ENCODE peak calls at places on chromosomes 4 and X, in four cellular contexts. C is fibroblast of lung, V is K562, K is hepatocyte. Y is an unnamed sample.

GRCh38 chr4:7778524-7779193 is 161.0 kb downstream of the AFAP1 start:
- DNase-seq in C (no peak), V (no peak), K (no peak), Y (peak; percentile 68)

GRCh38 chr4:2811830-2812599 is 19.1 kb downstream of the SH3BP2 start:
- DNase-seq in C (peak; percentile 45), V (no peak), K (no peak), Y (peak; percentile 98)

GRCh38 chr4:13367244-13367643 is 116.9 kb downstream of the RAB28 start:
- DNase-seq in C (no peak), V (no peak), K (no peak), Y (no peak)

GRCh38 chr4:128357286-128357685 is 69.7 kb upstream of the PGRMC2 start:
- DNase-seq in C (peak; percentile 45), V (no peak), K (no peak), Y (no peak)

GRCh38 chr4:9771069-9771468 is 10.4 kb upstream of the DRD5 start:
- DNase-seq in C (no peak), V (no peak), K (no peak), Y (no peak)

GRCh38 chrX:154091678-154092077 is 5.8 kb downstream of the MECP2 start:
- DNase-seq in C (no peak), V (peak; percentile 56), K (peak; percentile 27), Y (no peak)

GRCh38 chrX:23981222-23981621 is 45.8 kb downstream of the KLHL15 start:
- DNase-seq in C (no peak), V (no peak), K (no peak), Y (no peak)

GRCh38 chr4:9953089-9953488 is 68.2 kb downstream of the SLC2A9 start:
- DNase-seq in C (no peak), V (no peak), K (no peak), Y (no peak)

GRCh38 chr4:39394706-39395105 is 12.0 kb upstream of the KLB start:
- DNase-seq in C (no peak), V (no peak), K (no peak), Y (no peak)

GRCh38 chr4:39497909-39498723 is 29.1 kb downstream of the UGDH start:
- DNase-seq in C (no peak), V (no peak), K (no peak), Y (no peak)

GRCh38 chr4:171880136-171880535 is 66.9 kb downstream of the GALNTL6 start:
- DNase-seq in C (peak; percentile 90), V (no peak), K (peak; percentile 40), Y (no peak)

GRCh38 chrX:9911479-9911878 is 55.7 kb upstream of the CLDN34 start:
- DNase-seq in C (peak; percentile 78), V (no peak), K (no peak), Y (no peak)

GRCh38 chrX:40107291-40108083 is 9.7 kb upstream of the BCOR start:
- DNase-seq in C (no peak), V (no peak), K (peak; percentile 76), Y (peak; percentile 91)

GRCh38 chrX:40484408-40485091 is 96.2 kb upstream of the ATP6AP2 start:
- DNase-seq in C (no peak), V (no peak), K (peak; percentile 37), Y (no peak)

GRCh38 chrX:84320606-84321005 is 132.6 kb upstream of the RPS6KA6 start:
- DNase-seq in C (peak; percentile 57), V (no peak), K (no peak), Y (no peak)

GRCh38 chrX:44162964-44163475 is 180.5 kb downstream of the EFHC2 start:
- DNase-seq in C (peak; percentile 28), V (no peak), K (no peak), Y (no peak)

GRCh38 chr4:64079316-64079715 is 329.9 kb downstream of the TECRL start:
- DNase-seq in C (no peak), V (no peak), K (no peak), Y (no peak)

GRCh38 chr4:89797117-89797516 is 39.8 kb downstream of the SNCA start:
- DNase-seq in C (peak; percentile 94), V (no peak), K (no peak), Y (no peak)

GRCh38 chr4:184694412-184694956 is 39.4 kb downstream of the CENPU start:
- DNase-seq in C (no peak), V (no peak), K (no peak), Y (no peak)

GRCh38 chr4:26288308-26288982 is 32.4 kb upstream of the RBPJ start:
- DNase-seq in C (peak; percentile 55), V (no peak), K (no peak), Y (peak; percentile 77)

GRCh38 chr4:101806914-101807313 is 16.4 kb downstream of the BANK1 start:
- DNase-seq in C (no peak), V (no peak), K (no peak), Y (no peak)

GRCh38 chr4:3202836-3203820 is 45.8 kb upstream of the MSANTD1 start:
- DNase-seq in C (no peak), V (no peak), K (no peak), Y (no peak)

GRCh38 chr4:121785479-121785878 is 15.6 kb upstream of the EXOSC9 start:
- DNase-seq in C (peak; percentile 55), V (no peak), K (no peak), Y (no peak)

GRCh38 chr4:68410643-68411042 is 36.6 kb upstream of the TMPRSS11E start:
- DNase-seq in C (no peak), V (no peak), K (no peak), Y (no peak)

GRCh38 chr4:38113136-38113535 is 152.9 kb downstream of the PTTG2 start:
- DNase-seq in C (no peak), V (no peak), K (no peak), Y (no peak)
- H3K4me1 ChIP-seq in C (no peaks in the 10 kb centered on the region), V (no peaks in the 10 kb centered on the region), K (peaks cover 25% of the 10 kb centered on the region), Y (no peaks in the 10 kb centered on the region)

GRCh38 chr4:98899277-98899676 is 29.7 kb downstream of the EIF4E start:
- DNase-seq in C (no peak), V (no peak), K (no peak), Y (no peak)
- H4K20me1 ChIP-seq in C (no peaks in the 10 kb centered on the region), V (no peaks in the 10 kb centered on the region), K (peaks cover 18% of the 10 kb centered on the region), Y (peaks cover 10% of the 10 kb centered on the region)

DNA sequence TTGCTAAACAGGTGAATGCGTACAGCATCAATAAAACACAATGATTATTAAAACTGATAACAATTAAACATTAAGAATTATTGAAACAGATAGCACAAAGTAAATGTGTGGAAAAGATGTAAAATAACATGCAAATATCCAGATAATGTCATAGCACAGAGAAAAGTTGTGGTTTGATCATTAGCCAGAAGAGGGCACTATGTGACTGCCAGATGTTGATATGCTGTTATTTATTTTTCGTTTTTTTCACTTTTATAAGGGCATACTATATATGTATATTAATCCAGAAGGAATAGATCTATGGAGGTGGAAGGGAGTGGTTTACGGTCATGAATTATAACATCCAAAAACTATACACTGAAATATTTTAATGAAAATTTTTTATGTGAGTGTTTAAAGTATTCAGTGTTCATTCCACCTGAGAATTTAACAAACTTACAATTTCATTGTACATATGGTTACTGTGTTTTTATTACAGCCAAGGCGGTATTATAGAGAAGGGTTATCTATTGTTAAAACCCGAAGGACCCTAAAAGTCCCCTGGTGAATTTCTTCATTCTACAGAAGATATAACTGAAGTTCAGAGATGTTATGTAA is 211.9 kb upstream of the UGT8 start:
- DNase-seq in C (peak; percentile 31), V (no peak), K (peak; percentile 53), Y (no peak)
- TF ChIP-seq CTCF in C (peak; percentile 44), V (peak; percentile 69), K (peak; percentile 93), Y (peak; percentile 70)

DNA sequence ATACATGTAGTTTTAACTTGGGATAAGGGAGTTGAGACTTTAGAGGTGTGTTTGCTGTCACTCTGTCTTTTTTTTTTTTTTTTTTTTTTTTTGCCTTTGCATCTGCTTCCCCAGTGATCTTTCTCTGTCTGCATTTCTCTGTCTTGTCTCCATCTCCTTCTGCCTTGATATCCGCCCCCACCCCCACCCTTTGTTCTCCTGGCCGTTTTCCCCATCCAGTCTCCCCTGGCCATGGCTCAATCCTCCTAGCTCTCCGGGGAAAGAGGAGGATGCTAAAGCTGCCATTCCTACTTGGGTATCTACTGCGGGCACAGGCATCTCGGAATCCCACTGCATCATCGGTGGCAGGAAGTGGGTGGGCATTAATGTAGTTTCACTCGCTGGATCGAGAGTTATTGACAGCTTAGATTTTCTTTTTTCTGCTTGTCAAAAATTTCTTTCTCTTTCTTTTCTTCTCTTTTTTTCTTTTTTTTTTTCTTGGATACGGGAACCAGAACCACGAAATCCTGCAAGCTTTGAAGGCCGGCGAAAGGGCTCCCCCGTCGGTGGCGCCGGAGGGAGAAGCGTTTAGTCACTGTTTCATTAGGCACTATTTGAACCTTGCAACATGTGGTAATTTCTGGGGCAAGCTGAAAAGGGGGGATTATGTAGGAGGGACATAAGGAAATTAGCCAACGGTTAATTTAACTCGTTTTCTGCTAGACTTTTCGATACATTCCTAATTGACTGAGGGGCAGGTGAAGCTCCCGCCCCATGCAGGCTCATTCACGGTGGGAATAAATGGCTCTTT is 8.2 kb downstream of the GSX2 start:
- DNase-seq in C (no peak), V (no peak), K (no peak), Y (no peak)
- H3K4me1 ChIP-seq in C (peaks cover 3% of the 10 kb centered on the region), V (no peaks in the 10 kb centered on the region), K (peaks cover 10% of the 10 kb centered on the region), Y (peaks cover 7% of the 10 kb centered on the region)

Y was measured in osteoblast.